ENCODE peak calls at places on chromosomes 7 and 10, in seven cellular contexts. Z is astrocyte of the spinal cord, D is body of pancreas, K is omental fat pad, N is HFFc6, L is AG09319, B is PC-3. Y is an unnamed sample.
A peak's percentile ranks its signal among the peaks of the same experiment; 100 is the strongest.

GRCh38 chr10:21740989-21741388 is 207.0 kb downstream of the MLLT10 start:
- DNase-seq in N (no peak), K (no peak), L (no peak), Z (no peak), D (no peak), B (no peak), Y (no peak)

GRCh38 chr7:130877236-130877635 is 143.2 kb upstream of the KLF14 start:
- DNase-seq in N (no peak), L (no peak), K (no peak), D (no peak), B (no peak), Z (no peak), Y (no peak)

GRCh38 chr7:52956379-52956915 is 79.0 kb upstream of the POM121L12 start:
- DNase-seq in B (peak; percentile 6), K (no peak), Z (no peak), L (no peak), N (no peak), D (no peak), Y (no peak)

GRCh38 chr10:2935647-2936386 is 131.5 kb upstream of the PFKP start:
- DNase-seq in B (no peak), D (no peak), K (no peak), N (no peak), Z (no peak), L (no peak), Y (no peak)

GRCh38 chr10:104052351-104052885 is 33.3 kb downstream of the COL17A1 start:
- DNase-seq in D (no peak), N (no peak), Z (no peak), B (no peak), L (no peak), K (no peak), Y (peak; percentile 47)

GRCh38 chr7:129208667-129209066 is 16.2 kb upstream of the AHCYL2 start:
- DNase-seq in B (no peak), Z (no peak), L (no peak), K (no peak), N (no peak), D (no peak), Y (no peak)

GRCh38 chr7:128053023-128053422 is 21.8 kb upstream of the LRRC4 start:
- DNase-seq in D (no peak), N (no peak), B (peak; percentile 25), L (no peak), Z (no peak), K (no peak), Y (peak; percentile 33)

GRCh38 chr7:108452707-108453106 is 3.5 kb downstream of the NRCAM start:
- DNase-seq in D (no peak), L (no peak), B (peak; percentile 28), N (no peak), Z (peak; percentile 32), K (no peak), Y (peak; percentile 51)

GRCh38 chr10:126932516-126932915 is 27.3 kb downstream of the DOCK1 start:
- DNase-seq in B (no peak), N (no peak), K (no peak), D (no peak), L (no peak), Z (no peak), Y (no peak)

GRCh38 chr7:100803398-100804161 is 23.7 kb downstream of the EPHB4 start:
- DNase-seq in N (peak; percentile 87), Z (peak; percentile 88), L (peak; percentile 69), B (peak; percentile 87), D (peak; percentile 55), K (no peak), Y (peak; percentile 95)

GRCh38 chr10:78210548-78210947 is 176.9 kb downstream of the RPS24 start:
- DNase-seq in Z (no peak), N (no peak), L (no peak), B (no peak), K (no peak), D (no peak), Y (no peak)

GRCh38 chr7:129949292-129950133 is 3.2 kb downstream of the UBE2H start:
- DNase-seq in D (no peak), N (peak; percentile 88), B (peak; percentile 83), K (no peak), Z (peak; percentile 80), L (peak; percentile 51), Y (peak; percentile 92)

GRCh38 chr7:129831424-129832058 is 121.2 kb downstream of the UBE2H start:
- DNase-seq in K (no peak), N (peak; percentile 91), D (no peak), B (peak; percentile 76), Z (peak; percentile 93), L (no peak), Y (peak; percentile 64)

GRCh38 chr7:63105978-63106377 is 892.7 kb upstream of the ZNF722 start:
- DNase-seq in K (no peak), N (no peak), Z (no peak), D (no peak), L (no peak), B (no peak), Y (no peak)

GRCh38 chr7:17274551-17275245 is 23.8 kb upstream of the AHR start:
- DNase-seq in B (peak; percentile 84), L (no peak), N (peak; percentile 28), K (no peak), D (no peak), Z (peak; percentile 87), Y (peak; percentile 17)

GRCh38 chr7:128003179-128003578 is 28.1 kb downstream of the LRRC4 start:
- DNase-seq in Z (no peak), N (no peak), D (no peak), B (no peak), L (no peak), K (no peak), Y (no peak)

DNA sequence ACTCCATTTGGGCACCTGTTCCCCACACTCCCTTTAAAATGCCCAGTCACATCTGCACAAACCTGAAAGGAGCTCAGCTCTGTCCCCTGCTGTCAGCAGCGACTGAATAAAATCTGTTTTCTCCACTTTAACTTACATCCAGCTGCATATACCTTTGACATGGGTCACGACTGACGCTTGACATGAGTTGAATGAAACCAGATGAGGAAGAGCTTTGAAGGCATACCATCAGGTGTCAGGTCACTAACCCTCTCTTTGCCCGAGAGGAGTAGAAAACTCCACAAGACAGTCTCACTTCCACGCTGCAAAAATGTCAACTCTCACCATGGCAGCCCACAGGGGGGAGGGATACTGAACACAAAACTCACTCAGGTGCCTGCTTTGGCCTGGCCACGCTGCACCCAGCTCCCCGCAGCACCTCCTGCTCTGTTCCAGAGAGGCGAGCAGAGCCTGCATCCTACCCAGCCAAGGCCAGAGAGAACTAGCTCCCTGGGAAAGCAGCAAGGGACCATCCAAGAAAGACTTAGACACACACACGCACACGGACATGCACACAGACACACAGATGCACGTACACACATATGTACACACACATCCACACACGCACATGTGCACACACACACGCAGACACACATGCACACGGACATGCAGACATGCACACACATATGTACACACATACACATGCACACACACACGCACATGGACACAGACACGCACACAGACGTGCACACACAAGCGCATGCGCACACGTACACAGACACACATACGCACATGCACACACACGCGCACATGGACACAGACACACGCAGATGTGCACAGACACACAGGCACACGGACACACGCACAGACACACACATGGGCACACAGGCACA is 191.0 kb downstream of the MAD1L1 start:
- DNase-seq in D (no peak), N (no peak), Z (no peak), B (no peak), K (no peak), L (no peak), Y (no peak)
- TF ChIP-seq CTCF in D (no peak), N (no peak), Z (no peak), B (no peak), K (no peak), L (no peak), Y (no peak)

GRCh38 chr10:80441831-80442230 is 12.3 kb upstream of the TSPAN14 start:
- DNase-seq in L (no peak), B (no peak), D (no peak), Z (no peak), N (no peak), K (no peak), Y (no peak)

GRCh38 chr10:80442879-80443278 is 11.2 kb upstream of the TSPAN14 start:
- DNase-seq in D (no peak), Z (no peak), L (no peak), K (no peak), N (peak; percentile 59), B (no peak), Y (no peak)

GRCh38 chr10:80444646-80445319 is 9.3 kb upstream of the TSPAN14 start:
- DNase-seq in L (peak; percentile 63), D (peak; percentile 69), B (no peak), N (peak; percentile 59), K (no peak), Z (peak; percentile 79), Y (peak; percentile 66)

GRCh38 chr10:80444124-80444523 is 10.0 kb upstream of the TSPAN14 start:
- DNase-seq in L (no peak), Z (no peak), B (no peak), K (no peak), D (no peak), N (no peak), Y (no peak)

DNA sequence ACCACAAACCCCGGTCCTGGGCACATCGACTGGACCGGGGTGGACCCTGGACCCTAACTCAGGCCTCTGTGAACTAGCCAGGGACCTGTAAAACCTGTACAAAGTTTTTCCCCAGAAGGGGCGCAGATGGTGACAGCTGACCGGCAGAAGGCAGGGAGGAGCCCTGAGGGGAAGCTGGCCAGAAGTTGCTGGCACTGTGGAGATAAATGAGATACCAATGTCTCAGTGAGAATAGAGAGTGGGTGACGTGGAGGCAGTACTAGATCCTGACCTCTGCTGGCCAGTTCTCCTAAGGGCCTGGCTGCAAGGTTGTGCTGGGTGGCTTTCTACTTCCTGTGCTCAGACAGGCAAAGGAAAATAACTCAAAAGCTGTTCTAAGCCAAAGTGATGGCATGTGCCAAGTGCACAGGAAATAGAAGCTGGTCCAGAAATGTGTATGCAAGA is 10.6 kb upstream of the TSPAN14 start:
- DNase-seq in L (no peak), B (no peak), K (no peak), D (no peak), N (peak; percentile 49), Z (no peak), Y (peak; percentile 57)
- TF ChIP-seq CTCF in L (peak; percentile 53), B (no peak), K (no peak), D (peak; percentile 8), N (peak; percentile 73), Z (peak; percentile 56), Y (peak; percentile 22)

GRCh38 chr7:1938788-1939433 is 268.8 kb downstream of the ELFN1 start:
- DNase-seq in L (no peak), B (no peak), N (no peak), Z (no peak), D (no peak), K (no peak), Y (no peak)

GRCh38 chr7:1939434-1940401 is 269.6 kb downstream of the ELFN1 start:
- DNase-seq in D (no peak), L (no peak), Z (no peak), N (no peak), K (no peak), B (no peak), Y (peak; percentile 3)

GRCh38 chr7:1941464-1942025 is 271.5 kb downstream of the ELFN1 start:
- DNase-seq in N (no peak), Z (no peak), D (no peak), K (no peak), B (no peak), L (no peak), Y (no peak)

GRCh38 chr7:1940863-1941262 is 270.8 kb downstream of the ELFN1 start:
- DNase-seq in D (no peak), Z (no peak), N (no peak), K (no peak), L (no peak), B (no peak), Y (no peak)

GRCh38 chr7:1940402-1940786 is 270.3 kb downstream of the ELFN1 start:
- DNase-seq in Z (peak; percentile 65), B (no peak), D (no peak), L (no peak), N (no peak), K (no peak), Y (peak; percentile 50)
- TF ChIP-seq CTCF in Z (no peak), B (no peak), D (no peak), L (no peak), N (no peak), K (no peak), Y (no peak)

GRCh38 chr10:27022048-27022447 is 78.2 kb downstream of the ANKRD26 start:
- DNase-seq in Z (no peak), K (no peak), B (no peak), D (no peak), L (no peak), N (no peak), Y (no peak)
- TF ChIP-seq CTCF in Z (no peak), K (no peak), B (no peak), D (no peak), L (no peak), N (no peak), Y (no peak)

Y was measured in MCF 10A.